ENCODE peak calls at places on chromosomes 6 and 20, in six cellular contexts. R is fibroblast of pulmonary artery; V is EH; Q is stimulated activated CD4-positive, alpha-beta T cell treated with anti-CD3 and anti-CD28 coated beads, Interleukin-4, amount 100 ng/mL, for 24 hours; D is CD4-positive, alpha-beta T cell; L is omental fat pad. O is an unnamed sample.

GRCh38 chr6:22756365-22756764 is 187.0 kb downstream of the HDGFL1 start:
- DNase-seq in L (no peak), Q (no peak), V (peak), D (no peak), R (peak), O (peak)

GRCh38 chr6:89310929-89311328 is 4.2 kb downstream of the GABRR2 start:
- DNase-seq in D (no peak), Q (no peak), V (peak), L (no peak), R (no peak), O (no peak)

GRCh38 chr6:56664007-56664406 is 21.3 kb upstream of the DST start:
- DNase-seq in Q (no peak), L (no peak), V (no peak), R (no peak), D (no peak), O (no peak)

GRCh38 chr6:76702187-76702586 is 629.7 kb upstream of the IMPG1 start:
- DNase-seq in L (no peak), V (no peak), Q (no peak), R (peak), D (no peak), O (no peak)

GRCh38 chr6:65760285-65760684 is 53.3 kb upstream of the EYS start:
- DNase-seq in L (no peak), V (no peak), R (no peak), Q (no peak), D (no peak), O (peak)

GRCh38 chr6:74768738-74769137 is 437.1 kb downstream of the COL12A1 start:
- DNase-seq in R (no peak), V (no peak), L (no peak), D (no peak), Q (no peak), O (no peak)

GRCh38 chr6:56699066-56699654 is 56.5 kb upstream of the DST start:
- DNase-seq in V (peak), L (no peak), D (no peak), R (peak), Q (no peak), O (peak)

GRCh38 chr6:43949451-43950110 is 177.7 kb downstream of the MRPL14 start:
- DNase-seq in Q (no peak), L (no peak), R (no peak), D (no peak), V (peak), O (no peak)

GRCh38 chr20:39822667-39823066 is 860.5 kb downstream of the DHX35 start:
- DNase-seq in R (peak), D (no peak), Q (no peak), V (peak), L (no peak), O (peak)

GRCh38 chr6:108686896-108687295 is 126.2 kb downstream of the FOXO3 start:
- DNase-seq in R (no peak), Q (no peak), V (no peak), L (no peak), D (no peak), O (no peak)

GRCh38 chr20:50017160-50017559 is 34.4 kb downstream of the SNAI1 start:
- DNase-seq in L (no peak), V (no peak), Q (no peak), D (no peak), R (no peak), O (no peak)

GRCh38 chr20:33721391-33722140 is 1.5 kb upstream of the PXMP4 start:
- DNase-seq in R (no peak), L (no peak), Q (no peak), D (no peak), V (no peak), O (no peak)

GRCh38 chr6:157627195-157627966 is 195.7 kb upstream of the SNX9 start:
- DNase-seq in V (no peak), R (no peak), L (no peak), Q (no peak), D (no peak), O (no peak)

GRCh38 chr20:15449061-15449460 is 1111.6 kb upstream of the FLRT3 start:
- DNase-seq in D (no peak), L (no peak), R (no peak), Q (no peak), V (no peak), O (no peak)

GRCh38 chr6:6420097-6420496 is 99.6 kb upstream of the F13A1 start:
- DNase-seq in V (no peak), L (no peak), Q (no peak), D (no peak), R (no peak), O (no peak)

GRCh38 chr20:21505810-21506530 is 7.9 kb downstream of the NKX2-2 start:
- DNase-seq in R (peak), V (peak), L (no peak), D (peak), Q (peak), O (peak)

GRCh38 chr20:15834857-15835256 is 738.4 kb downstream of the KIF16B start:
- DNase-seq in V (no peak), L (no peak), D (no peak), R (no peak), Q (no peak), O (no peak)

GRCh38 chr6:163416380-163416629 is 1.8 kb downstream of the QKI start:
- DNase-seq in Q (no peak), L (no peak), V (no peak), R (no peak), D (no peak), O (peak)

O was measured in choroid plexus epithelial cell.